ENCODE peak calls at places on chromosomes 3 and 15, in nine cellular contexts. V, U, H, Y, P, X, D, B and W are unnamed samples.

GRCh38 chr3:127114337-127115070 is 78.4 kb upstream of the PRR23E start:
- DNase-seq in X (no peak), B (no peak), Y (peak), U (no peak), H (no peak), D (no peak), P (no peak), V (no peak), W (no peak)

GRCh38 chr3:117898722-117899121 is 1135.9 kb downstream of the IGSF11 start:
- DNase-seq in U (no peak), X (peak), P (no peak), Y (no peak), D (peak), B (no peak), V (no peak), H (no peak), W (peak)

GRCh38 chr3:177820683-177821316 is 623.5 kb upstream of the TBL1XR1 start:
- DNase-seq in Y (no peak), B (no peak), U (no peak), X (peak), P (no peak), V (no peak), H (no peak), D (no peak), W (peak)

GRCh38 chr15:78306176-78306774 is 6.9 kb upstream of the SKIC8 start:
- DNase-seq in B (no peak), X (no peak), P (no peak), H (no peak), V (no peak), Y (peak), U (no peak), D (peak), W (peak)

GRCh38 chr3:11908981-11909698 is 62.5 kb upstream of the TAMM41 start:
- DNase-seq in D (no peak), X (peak), P (no peak), Y (peak), H (no peak), U (no peak), V (no peak), B (no peak), W (no peak)

GRCh38 chr3:43298292-43298691 is 12.0 kb downstream of the SNRK start:
- DNase-seq in U (no peak), V (no peak), Y (no peak), H (peak), X (no peak), P (no peak), B (no peak), D (no peak), W (no peak)

GRCh38 chr15:38873151-38873550 is 308.5 kb upstream of the RASGRP1 start:
- DNase-seq in H (no peak), B (no peak), X (no peak), D (no peak), V (no peak), U (peak), Y (peak), P (no peak), W (no peak)

GRCh38 chr15:84570164-84570692 is 30.6 kb upstream of the ZSCAN2 start:
- DNase-seq in D (peak), Y (no peak), H (peak), P (no peak), U (no peak), V (peak), X (peak), B (peak), W (peak)

GRCh38 chr15:59762558-59762957 is 73.4 kb upstream of the BNIP2 start:
- DNase-seq in X (no peak), D (no peak), B (no peak), V (peak), P (no peak), U (no peak), H (no peak), Y (no peak), W (no peak)

GRCh38 chr15:52289629-52290081 is 5.9 kb downstream of the MYO5C start:
- DNase-seq in U (no peak), H (no peak), P (no peak), Y (no peak), V (peak), D (no peak), B (no peak), X (no peak), W (no peak)

GRCh38 chr15:78438595-78439285 is 724 bp downstream of the IREB2 start:
- DNase-seq in P (no peak), Y (no peak), V (peak), U (no peak), H (peak), D (peak), B (no peak), X (peak), W (peak)

GRCh38 chr3:100104442-100104798 is 9.9 kb downstream of the FILIP1L start:
- DNase-seq in P (no peak), U (no peak), X (peak), B (no peak), D (no peak), H (no peak), V (no peak), Y (no peak), W (no peak)

GRCh38 chr3:8843347-8843746 is 73.9 kb upstream of the OXTR start:
- DNase-seq in V (no peak), B (no peak), D (no peak), P (no peak), Y (no peak), X (no peak), H (no peak), U (no peak), W (no peak)

GRCh38 chr3:179404307-179404706 is 47.0 kb downstream of the GNB4 start:
- DNase-seq in B (no peak), H (no peak), D (no peak), V (no peak), Y (no peak), X (no peak), U (no peak), P (no peak), W (no peak)

GRCh38 chr3:154843647-154844046 is 236.5 kb upstream of the MME start:
- DNase-seq in P (no peak), X (no peak), B (no peak), Y (no peak), V (no peak), U (no peak), D (no peak), H (no peak), W (no peak)

GRCh38 chr3:13025090-13025489 is 48.1 kb downstream of the IQSEC1 start:
- DNase-seq in X (no peak), U (no peak), P (peak), H (peak), B (no peak), Y (peak), D (peak), V (no peak), W (peak)

GRCh38 chr3:72829701-72830100 is 18.5 kb downstream of the SHQ1 start:
- DNase-seq in Y (no peak), U (no peak), X (no peak), V (no peak), P (no peak), D (no peak), H (no peak), B (no peak), W (no peak)

GRCh38 chr3:151843275-151843674 is 29.4 kb downstream of the AADAC start:
- DNase-seq in H (no peak), U (peak), Y (no peak), V (no peak), X (no peak), D (no peak), B (no peak), P (no peak), W (peak)

GRCh38 chr15:60869851-60870250 is 359.3 kb downstream of the RORA start:
- DNase-seq in P (no peak), U (no peak), B (no peak), D (no peak), Y (no peak), V (no peak), X (no peak), H (no peak), W (no peak)

GRCh38 chr15:38354321-38354929 is 99.5 kb upstream of the FAM98B start:
- DNase-seq in V (peak), P (no peak), Y (peak), D (peak), H (peak), U (peak), B (peak), X (peak), W (peak)

GRCh38 chr3:48305396-48305795 is 28.1 kb downstream of the SPINK8 start:
- DNase-seq in Y (no peak), X (no peak), D (peak), B (no peak), V (no peak), U (no peak), P (no peak), H (no peak), W (no peak)

GRCh38 chr3:48273594-48274211 is 32.8 kb downstream of the ZNF589 start:
- DNase-seq in D (peak), B (peak), V (peak), Y (peak), X (peak), U (peak), P (no peak), H (peak), W (peak)

GRCh38 chr3:10772230-10773161 is 43.5 kb upstream of the SLC6A11 start:
- DNase-seq in H (no peak), X (peak), P (no peak), U (no peak), V (no peak), D (no peak), B (no peak), Y (peak), W (no peak)

GRCh38 chr3:63458405-63458804 is 180.3 kb downstream of the SYNPR start:
- DNase-seq in Y (no peak), V (no peak), X (no peak), P (no peak), H (no peak), U (no peak), B (no peak), D (no peak), W (no peak)

GRCh38 chr3:44030690-44031344 is 210.9 kb upstream of the TOPAZ1 start:
- DNase-seq in U (no peak), Y (no peak), D (no peak), P (no peak), B (no peak), X (peak), H (no peak), V (no peak), W (no peak)

GRCh38 chr15:89777073-89777820 is 1.1 kb downstream of the MESP2 start:
- DNase-seq in P (no peak), Y (no peak), D (peak), X (no peak), H (no peak), V (no peak), B (no peak), U (no peak), W (no peak)

GRCh38 chr3:198107840-198108734 is 148.1 kb downstream of the LMLN start:
- DNase-seq in V (no peak), P (no peak), X (no peak), B (no peak), U (no peak), H (no peak), D (no peak), Y (peak), W (no peak)

GRCh38 chr3:85539232-85539631 is 580.4 kb downstream of the CADM2 start:
- DNase-seq in P (no peak), V (no peak), B (no peak), H (no peak), Y (no peak), D (no peak), U (no peak), X (no peak), W (no peak)